ENCODE peak calls at places on chromosomes 6 and 20, in four cellular contexts. J is esophagus squamous epithelium, Q is thyroid gland, M is ovary. P is an unnamed sample.
A peak's percentile ranks its signal among the peaks of the same experiment; 100 is the strongest.

GRCh38 chr20:31924561-31924960 is 27.3 kb downstream of the PDRG1 start:
- DNase-seq in J (no peak), Q (no peak), M (no peak), P (no peak)

GRCh38 chr20:10558635-10559187 is 115.1 kb downstream of the JAG1 start:
- DNase-seq in J (no peak), Q (no peak), M (no peak), P (no peak)

GRCh38 chr20:35544436-35544835 is 2.6 kb downstream of the ERGIC3 start:
- DNase-seq in J (no peak), Q (no peak), M (no peak), P (no peak)

GRCh38 chr6:71349395-71349794 is 60.8 kb downstream of the OGFRL1 start:
- DNase-seq in J (no peak), Q (no peak), M (no peak), P (no peak)

GRCh38 chr6:27617046-27617687 is 144.3 kb upstream of the ZNF184 start:
- DNase-seq in J (no peak), Q (no peak), M (no peak), P (no peak)

GRCh38 chr6:152952045-152952444 is 30.8 kb downstream of the FBXO5 start:
- DNase-seq in J (no peak), Q (no peak), M (no peak), P (no peak)

GRCh38 chr6:144824018-144824417 is 538.9 kb downstream of the UTRN start:
- DNase-seq in J (no peak), Q (no peak), M (no peak), P (no peak)

GRCh38 chr6:129644567-129645015 is 65.4 kb downstream of the ARHGAP18 start:
- DNase-seq in J (no peak), Q (no peak), M (no peak), P (no peak)

GRCh38 chr20:23077277-23077676 is 8.8 kb downstream of the CD93 start:
- DNase-seq in J (no peak), Q (no peak), M (no peak), P (no peak)

GRCh38 chr6:23728707-23729106 is 397.3 kb upstream of the NRSN1 start:
- DNase-seq in J (no peak), Q (no peak), M (no peak), P (peak; percentile 7)

GRCh38 chr20:24771651-24772061 is 177.4 kb upstream of the CST7 start:
- DNase-seq in J (no peak), Q (no peak), M (no peak), P (no peak)

GRCh38 chr6:215335-216034 is 76.8 kb upstream of the DUSP22 start:
- DNase-seq in J (no peak), Q (peak; percentile 57), M (peak; percentile 23), P (no peak)

GRCh38 chr6:150977276-150977675 is 111.8 kb downstream of the MTHFD1L start:
- DNase-seq in J (no peak), Q (no peak), M (no peak), P (no peak)

GRCh38 chr20:56706867-56707360 is 77.8 kb downstream of the TFAP2C start:
- DNase-seq in J (no peak), Q (peak; percentile 7), M (no peak), P (no peak)

GRCh38 chr6:70353343-70353913 is 50.5 kb upstream of the COL9A1 start:
- DNase-seq in J (no peak), Q (no peak), M (no peak), P (no peak)

GRCh38 chr6:112049051-112049799 is 4.7 kb upstream of the CCN6 start:
- DNase-seq in J (no peak), Q (no peak), M (no peak), P (no peak)

GRCh38 chr20:48098866-48099265 is 313.6 kb upstream of the SULF2 start:
- DNase-seq in J (no peak), Q (no peak), M (no peak), P (no peak)

GRCh38 chr6:15518878-15519277 is 143.9 kb downstream of the DTNBP1 start:
- DNase-seq in J (no peak), Q (no peak), M (no peak), P (no peak)

GRCh38 chr6:163764565-163764964 is 350.0 kb downstream of the QKI start:
- DNase-seq in J (no peak), Q (no peak), M (no peak), P (no peak)

GRCh38 chr6:52126231-52126630 is 38.8 kb upstream of the PKHD1 start:
- DNase-seq in J (no peak), Q (no peak), M (no peak), P (no peak)

GRCh38 chr6:32982702-32983492 is 14.5 kb downstream of the BRD2 start:
- DNase-seq in J (no peak), Q (no peak), M (no peak), P (no peak)

GRCh38 chr6:130065616-130066015 is 47.2 kb downstream of the L3MBTL3 start:
- DNase-seq in J (no peak), Q (no peak), M (no peak), P (no peak)

GRCh38 chr20:57428611-57429496 is 37.7 kb downstream of the RBM38 start:
- DNase-seq in J (no peak), Q (no peak), M (no peak), P (no peak)

GRCh38 chr20:43750774-43751166 is 24.0 kb upstream of the GTSF1L start:
- DNase-seq in J (no peak), Q (no peak), M (no peak), P (no peak)

GRCh38 chr6:142300758-142301251 is 1.0 kb upstream of the ADGRG6 start:
- DNase-seq in J (no peak), Q (no peak), M (no peak), P (peak; percentile 25)

GRCh38 chr20:1664911-1665310 is 7.3 kb upstream of the SIRPG start:
- DNase-seq in J (no peak), Q (no peak), M (no peak), P (peak; percentile 37)

GRCh38 chr6:88499845-88500699 is 333.9 kb upstream of the CNR1 start:
- DNase-seq in J (no peak), Q (no peak), M (no peak), P (no peak)

GRCh38 chr20:23928788-23929187 is 49.2 kb upstream of the CST5 start:
- DNase-seq in J (no peak), Q (no peak), M (no peak), P (no peak)

GRCh38 chr6:120122401-120122800 is 772.8 kb upstream of the MAN1A1 start:
- DNase-seq in J (no peak), Q (no peak), M (no peak), P (no peak)

GRCh38 chr6:159919800-159920199 is 29.0 kb downstream of the MAS1 start:
- DNase-seq in J (no peak), Q (no peak), M (no peak), P (no peak)

GRCh38 chr6:170046786-170047626 is 243.9 kb downstream of the DLL1 start:
- DNase-seq in J (no peak), Q (no peak), M (peak; percentile 6), P (peak; percentile 2)

GRCh38 chr6:75880305-75880704 is 131.3 kb downstream of the MYO6 start:
- DNase-seq in J (no peak), Q (no peak), M (no peak), P (no peak)

GRCh38 chr6:22583927-22584326 is 14.6 kb downstream of the HDGFL1 start:
- DNase-seq in J (no peak), Q (no peak), M (no peak), P (no peak)

GRCh38 chr20:39067526-39068216 is 105.5 kb downstream of the DHX35 start:
- DNase-seq in J (no peak), Q (no peak), M (no peak), P (no peak)

GRCh38 chr20:19809487-19809886 is 51.4 kb downstream of the RIN2 start:
- DNase-seq in J (no peak), Q (no peak), M (no peak), P (no peak)
- TF ChIP-seq POLR2A in J (no peak), Q (no peak), M (no peak), P (no peak)

GRCh38 chr20:58911309-58911708 is 58.8 kb downstream of the GNAS start:
- DNase-seq in J (no peak), Q (no peak), M (no peak), P (no peak)
- H3K4me1 ChIP-seq in J (peaks cover 27% of the 10 kb centered on the region), Q (peaks cover 24% of the 10 kb centered on the region), M (peaks cover 6% of the 10 kb centered on the region), P (peaks cover 13% of the 10 kb centered on the region)

GRCh38 chr6:149897855-149898744 is at the start of gene RAET1E:
- DNase-seq in J (no peak), Q (peak; percentile 29), M (peak; percentile 31), P (peak; percentile 31)
- TF ChIP-seq CTCF in J (no peak), Q (no peak), M (no peak), P (no peak)

DNA sequence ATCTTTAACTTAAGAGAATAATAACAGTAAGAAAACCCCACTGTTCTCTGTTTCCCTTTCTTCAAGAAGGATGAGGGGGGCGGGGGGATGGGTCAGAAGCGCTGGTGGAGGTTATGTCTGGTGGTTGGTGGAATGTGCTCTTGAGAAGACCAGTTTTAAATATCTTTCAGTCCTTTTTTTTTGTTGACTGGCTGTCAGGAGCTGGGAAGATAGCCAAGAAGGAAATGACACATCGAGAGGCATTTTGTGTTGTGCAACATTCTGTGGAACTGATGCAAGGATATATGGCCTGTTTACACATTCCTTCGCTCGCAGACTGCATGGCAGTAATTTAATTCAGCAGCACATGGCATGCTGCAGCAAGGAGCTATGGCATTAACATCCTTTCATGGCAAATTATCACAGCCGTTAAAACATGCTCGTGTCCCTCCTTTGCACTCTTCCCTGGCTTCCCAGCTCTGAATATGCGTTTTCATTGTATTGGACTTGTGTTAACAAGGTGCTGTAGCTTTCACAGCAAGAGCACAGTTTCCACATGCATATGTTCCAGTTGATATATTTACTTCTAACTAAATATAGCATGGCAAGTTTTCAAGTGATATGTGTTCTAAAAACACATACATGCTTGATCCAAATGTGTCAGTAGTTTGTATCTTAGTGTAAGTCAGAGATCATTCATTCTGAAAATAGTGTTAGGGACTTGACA is 68.2 kb upstream of the SUPT3H start:
- DNase-seq in J (peak; percentile 9), Q (peak; percentile 67), M (no peak), P (peak; percentile 66)
- TF ChIP-seq POLR2A in J (no peak), Q (no peak), M (no peak), P (no peak)

GRCh38 chr20:62376112-62377063 is 9.3 kb upstream of the LAMA5 start:
- DNase-seq in J (no peak), Q (peak; percentile 73), M (peak; percentile 78), P (no peak)
- H3K4me1 ChIP-seq in J (peaks cover 64% of the 10 kb centered on the region), Q (peaks cover 38% of the 10 kb centered on the region), M (peaks cover 17% of the 10 kb centered on the region), P (peaks cover 25% of the 10 kb centered on the region)

GRCh38 chr20:63487116-63487764 is 11.6 kb downstream of the EEF1A2 start:
- DNase-seq in J (no peak), Q (no peak), M (no peak), P (no peak)

GRCh38 chr20:63486300-63486855 is 12.5 kb downstream of the EEF1A2 start:
- DNase-seq in J (no peak), Q (no peak), M (no peak), P (no peak)

GRCh38 chr20:63490416-63490815 is 8.5 kb downstream of the EEF1A2 start:
- DNase-seq in J (no peak), Q (no peak), M (no peak), P (no peak)

GRCh38 chr20:63488331-63489251 is 10.3 kb downstream of the EEF1A2 start:
- DNase-seq in J (no peak), Q (no peak), M (no peak), P (no peak)

DNA sequence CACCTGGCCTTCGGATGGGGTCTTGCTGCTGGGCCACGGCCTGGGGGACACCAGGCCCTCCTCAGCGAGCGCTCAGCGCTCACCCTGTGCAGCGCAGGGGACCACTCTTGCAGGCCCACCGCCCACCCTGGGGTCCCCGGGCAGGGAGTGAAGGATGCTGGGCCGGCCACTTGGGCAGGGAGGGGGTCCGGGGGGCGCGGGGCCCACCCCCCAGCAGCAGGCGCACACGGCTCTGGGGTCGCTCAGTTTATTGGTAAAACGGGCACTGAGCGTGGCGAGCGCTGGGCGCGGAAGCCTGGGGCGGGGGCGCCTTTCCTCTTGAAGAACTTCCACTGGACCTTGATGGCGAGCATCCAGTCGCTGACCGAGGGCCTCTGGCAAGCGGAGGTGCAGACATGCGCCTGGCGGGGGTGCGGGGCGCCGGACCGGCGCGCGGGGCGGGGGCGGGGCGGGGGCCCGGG is 11.1 kb downstream of the EEF1A2 start:
- DNase-seq in J (no peak), Q (no peak), M (no peak), P (no peak)
- TF ChIP-seq CTCF in J (no peak), Q (no peak), M (no peak), P (no peak)